ENCODE peak calls at places on chromosomes 1 and 21, in eight cellular contexts. R, G, D, Z, B, E, W and P are unnamed samples.

GRCh38 chr1:18743233-18743632 is 112.6 kb downstream of the PAX7 start:
- DNase-seq in R (no peak), G (no peak), D (no peak), Z (no peak), B (no peak), E (no peak), W (no peak), P (peak; percentile 33)

GRCh38 chr1:71788113-71788512 is 494.2 kb downstream of the NEGR1 start:
- DNase-seq in R (no peak), G (no peak), D (no peak), Z (no peak), B (no peak), E (no peak), W (no peak), P (no peak)

GRCh38 chr21:45324430-45325205 is 36.9 kb upstream of the POFUT2 start:
- DNase-seq in R (no peak), G (no peak), D (no peak), Z (no peak), B (no peak), E (peak; percentile 67), W (no peak), P (no peak)

GRCh38 chr1:110962892-110963665 is 643 bp downstream of the LRIF1 start:
- DNase-seq in R (peak; percentile 65), G (peak; percentile 48), D (peak; percentile 70), Z (peak; percentile 69), B (peak; percentile 45), E (peak; percentile 86), W (peak; percentile 58), P (peak; percentile 78)

GRCh38 chr1:116724765-116725375 is 29.4 kb upstream of the CD2 start:
- DNase-seq in R (peak; percentile 83), G (no peak), D (peak; percentile 43), Z (peak; percentile 83), B (peak; percentile 11), E (peak; percentile 58), W (peak; percentile 63), P (peak; percentile 59)

GRCh38 chr1:231478800-231479199 is 49.7 kb upstream of the TSNAX start:
- DNase-seq in R (peak; percentile 19), G (no peak), D (no peak), Z (no peak), B (no peak), E (no peak), W (no peak), P (no peak)

GRCh38 chr1:159012495-159012894 is 2.8 kb downstream of the IFI16 start:
- DNase-seq in R (no peak), G (peak; percentile 58), D (no peak), Z (peak; percentile 67), B (no peak), E (no peak), W (no peak), P (peak; percentile 87)

GRCh38 chr1:17239420-17239819 is 9.5 kb upstream of the PADI3 start:
- DNase-seq in R (peak; percentile 79), G (peak; percentile 32), D (peak; percentile 90), Z (peak; percentile 49), B (peak; percentile 87), E (peak; percentile 91), W (peak; percentile 88), P (peak; percentile 86)

GRCh38 chr1:218459878-218460277 is 114.7 kb downstream of the TGFB2 start:
- DNase-seq in R (peak; percentile 51), G (no peak), D (peak; percentile 79), Z (no peak), B (peak; percentile 60), E (peak; percentile 84), W (peak; percentile 88), P (peak; percentile 88)

GRCh38 chr1:202018476-202019234 is 8.3 kb downstream of the ELF3 start:
- DNase-seq in R (no peak), G (no peak), D (no peak), Z (no peak), B (no peak), E (peak; percentile 99), W (no peak), P (peak; percentile 64)

GRCh38 chr1:228378453-228379164 is 28.0 kb downstream of the TRIM11 start:
- DNase-seq in R (peak; percentile 88), G (no peak), D (peak; percentile 43), Z (peak; percentile 75), B (peak; percentile 21), E (peak; percentile 72), W (peak; percentile 83), P (peak; percentile 87)

GRCh38 chr1:160340866-160341265 is 2.2 kb downstream of the COPA start:
- DNase-seq in R (no peak), G (no peak), D (no peak), Z (no peak), B (no peak), E (no peak), W (no peak), P (no peak)

GRCh38 chr1:32925360-32926142 is 24.4 kb upstream of the TMEM54 start:
- DNase-seq in R (peak; percentile 33), G (no peak), D (no peak), Z (peak; percentile 20), B (no peak), E (no peak), W (peak; percentile 59), P (no peak)

GRCh38 chr1:39269791-39270342 is 65.4 kb downstream of the MACF1 start:
- DNase-seq in R (no peak), G (peak; percentile 92), D (no peak), Z (peak; percentile 25), B (peak; percentile 85), E (peak; percentile 16), W (no peak), P (no peak)

GRCh38 chr1:15207031-15207828 is 39.8 kb upstream of the FHAD1 start:
- DNase-seq in R (no peak), G (no peak), D (no peak), Z (no peak), B (no peak), E (no peak), W (no peak), P (peak; percentile 73)